ENCODE peak calls at places on chromosomes 12 and 14, in five cellular contexts. N is CD8-positive, alpha-beta T cell; C is lower lobe of right lung; W is GM23248; O is right cardiac atrium. L is an unnamed sample.

GRCh38 chr12:107415834-107416233 is 269.8 kb upstream of the PWP1 start:
- DNase-seq in N (no peak), C (no peak), W (peak; percentile 83), O (no peak), L (no peak)

GRCh38 chr12:56261503-56262230 is 3.5 kb upstream of the ANKRD52 start:
- DNase-seq in N (no peak), C (no peak), W (peak; percentile 91), O (no peak), L (no peak)

GRCh38 chr12:120394483-120395367 is 25.8 kb upstream of the MSI1 start:
- DNase-seq in N (no peak), C (peak; percentile 80), W (no peak), O (no peak), L (no peak)

GRCh38 chr14:69701269-69701668 is 65.7 kb upstream of the SRSF5 start:
- DNase-seq in N (no peak), C (no peak), W (no peak), O (no peak), L (no peak)

GRCh38 chr14:68468437-68469207 is 324.2 kb downstream of the ZFP36L1 start:
- DNase-seq in N (no peak), C (no peak), W (peak; percentile 81), O (no peak), L (no peak)

GRCh38 chr12:109192358-109192757 is 76.0 kb downstream of the ACACB start:
- DNase-seq in N (no peak), C (no peak), W (peak; percentile 88), O (no peak), L (no peak)

GRCh38 chr12:81798294-81798693 is 39.1 kb upstream of the PPFIA2 start:
- DNase-seq in N (no peak), C (no peak), W (no peak), O (no peak), L (no peak)

GRCh38 chr12:90065301-90065801 is 356.7 kb upstream of the ATP2B1 start:
- DNase-seq in N (no peak), C (no peak), W (peak; percentile 22), O (no peak), L (no peak)

GRCh38 chr14:104171948-104172347 is 33.6 kb downstream of the KIF26A start:
- DNase-seq in N (no peak), C (no peak), W (no peak), O (peak; percentile 76), L (no peak)

GRCh38 chr14:63652406-63652805 is 10.7 kb upstream of the WDR89 start:
- DNase-seq in N (no peak), C (no peak), W (no peak), O (no peak), L (no peak)

GRCh38 chr14:22668417-22668816 is 24.3 kb upstream of the OR6J1 start:
- DNase-seq in N (no peak), C (no peak), W (peak; percentile 87), O (no peak), L (no peak)

GRCh38 chr12:67546718-67547117 is 101.8 kb upstream of the DYRK2 start:
- DNase-seq in N (no peak), C (no peak), W (no peak), O (no peak), L (no peak)

GRCh38 chr12:124828264-124829007 is 35.2 kb downstream of the SCARB1 start:
- DNase-seq in N (no peak), C (no peak), W (peak; percentile 79), O (peak; percentile 39), L (peak; percentile 87)

GRCh38 chr12:86233126-86233525 is 23.1 kb downstream of the MGAT4C start:
- DNase-seq in N (no peak), C (no peak), W (peak; percentile 1), O (no peak), L (no peak)

GRCh38 chr14:103293465-103293864 is 40.6 kb upstream of the EIF5 start:
- DNase-seq in N (no peak), C (no peak), W (no peak), O (no peak), L (no peak)

GRCh38 chr12:88416786-88417185 is 163.5 kb downstream of the KITLG start:
- DNase-seq in N (no peak), C (no peak), W (peak; percentile 60), O (no peak), L (no peak)

GRCh38 chr14:96722751-96723150 is 74.4 kb upstream of the VRK1 start:
- DNase-seq in N (no peak), C (no peak), W (no peak), O (no peak), L (peak; percentile 18)

GRCh38 chr14:33682746-33683145 is 268.1 kb downstream of the EGLN3 start:
- DNase-seq in N (no peak), C (no peak), W (peak; percentile 90), O (peak; percentile 75), L (no peak)

GRCh38 chr12:53115112-53115890 is 12.0 kb downstream of the SOAT2 start:
- DNase-seq in N (no peak), C (no peak), W (no peak), O (peak; percentile 52), L (no peak)

GRCh38 chr14:64465856-64466554 is 706 bp downstream of the AKAP5 start:
- DNase-seq in N (no peak), C (no peak), W (peak; percentile 79), O (no peak), L (no peak)

GRCh38 chr14:36517242-36518030 is 2.6 kb downstream of the NKX2-1 start:
- DNase-seq in N (no peak), C (peak; percentile 55), W (no peak), O (no peak), L (peak; percentile 64)

GRCh38 chr12:31897791-31898503 is 61.3 kb upstream of the RESF1 start:
- DNase-seq in N (peak; percentile 36), C (peak; percentile 55), W (peak; percentile 3), O (no peak), L (no peak)

GRCh38 chr14:21063479-21063878 is 5.9 kb downstream of the RNASE8 start:
- DNase-seq in N (no peak), C (no peak), W (peak; percentile 86), O (no peak), L (no peak)

GRCh38 chr12:72522411-72522810 is 250.2 kb downstream of the TRHDE start:
- DNase-seq in N (no peak), C (no peak), W (no peak), O (no peak), L (no peak)

GRCh38 chr12:126534495-126534894 is 1469.3 kb downstream of the AACS start:
- DNase-seq in N (no peak), C (no peak), W (no peak), O (no peak), L (no peak)

GRCh38 chr12:127550271-127550670 is 716.7 kb upstream of the TMEM132C start:
- DNase-seq in N (no peak), C (no peak), W (peak; percentile 82), O (no peak), L (no peak)

GRCh38 chr12:112347521-112347920 is 34.7 kb downstream of the HECTD4 start:
- DNase-seq in N (no peak), C (no peak), W (peak; percentile 79), O (no peak), L (no peak)

GRCh38 chr12:77324763-77325468 is 259.5 kb upstream of the E2F7 start:
- DNase-seq in N (no peak), C (peak; percentile 72), W (peak; percentile 91), O (peak; percentile 90), L (no peak)

GRCh38 chr12:10673660-10674384 is at the start of gene STYK1:
- DNase-seq in N (peak; percentile 76), C (peak; percentile 72), W (peak; percentile 66), O (peak; percentile 64), L (peak; percentile 61)

GRCh38 chr14:28831126-28831525 is 64.5 kb downstream of the FOXG1 start:
- DNase-seq in N (no peak), C (no peak), W (no peak), O (no peak), L (no peak)

GRCh38 chr12:12979731-12980259 is 20.3 kb downstream of the HEBP1 start:
- DNase-seq in N (no peak), C (no peak), W (peak; percentile 99), O (no peak), L (no peak)

GRCh38 chr14:51285102-51285501 is 45.1 kb downstream of the TMX1 start:
- DNase-seq in N (no peak), C (no peak), W (no peak), O (no peak), L (no peak)

GRCh38 chr12:130090564-130090963 is 71.7 kb upstream of the FZD10 start:
- DNase-seq in N (no peak), C (no peak), W (no peak), O (no peak), L (no peak)
- H3K9me3 ChIP-seq in N (no peaks in the 10 kb centered on the region), C (no peaks in the 10 kb centered on the region), W (no peaks in the 10 kb centered on the region), O (no peaks in the 10 kb centered on the region), L (no peaks in the 10 kb centered on the region)

GRCh38 chr14:73788871-73789590 is 62.6 kb upstream of the PTGR2 start:
- DNase-seq in N (peak; percentile 48), C (no peak), W (no peak), O (no peak), L (peak; percentile 34)

GRCh38 chr14:73795466-73795865 is 56.2 kb upstream of the PTGR2 start:
- DNase-seq in N (no peak), C (no peak), W (no peak), O (no peak), L (no peak)

GRCh38 chr14:73795974-73796373 is 55.7 kb upstream of the PTGR2 start:
- DNase-seq in N (no peak), C (no peak), W (peak; percentile 63), O (no peak), L (peak; percentile 89)

GRCh38 chr14:73789996-73790581 is 61.5 kb upstream of the PTGR2 start:
- DNase-seq in N (no peak), C (no peak), W (peak; percentile 98), O (peak; percentile 84), L (no peak)

GRCh38 chr14:73792476-73792875 is 59.2 kb upstream of the PTGR2 start:
- DNase-seq in N (no peak), C (no peak), W (no peak), O (no peak), L (peak; percentile 45)
- H3K9me3 ChIP-seq in N (no peaks in the 10 kb centered on the region), C (no peaks in the 10 kb centered on the region), W (no peaks in the 10 kb centered on the region), O (no peaks in the 10 kb centered on the region), L (no peaks in the 10 kb centered on the region)

GRCh38 chr12:1719139-1719538 is 28.3 kb downstream of the ADIPOR2 start:
- DNase-seq in N (no peak), C (no peak), W (peak; percentile 8), O (no peak), L (no peak)

GRCh38 chr12:1720494-1720893 is 29.6 kb downstream of the ADIPOR2 start:
- DNase-seq in N (no peak), C (no peak), W (no peak), O (no peak), L (no peak)

GRCh38 chr12:1716215-1716862 is 25.5 kb downstream of the ADIPOR2 start:
- DNase-seq in N (no peak), C (no peak), W (peak; percentile 10), O (no peak), L (no peak)

GRCh38 chr12:1716911-1717310 is 26.0 kb downstream of the ADIPOR2 start:
- DNase-seq in N (no peak), C (no peak), W (peak; percentile 42), O (no peak), L (no peak)
- H3K9me3 ChIP-seq in N (no peaks in the 10 kb centered on the region), C (no peaks in the 10 kb centered on the region), W (no peaks in the 10 kb centered on the region), O (no peaks in the 10 kb centered on the region), L (no peaks in the 10 kb centered on the region)

DNA sequence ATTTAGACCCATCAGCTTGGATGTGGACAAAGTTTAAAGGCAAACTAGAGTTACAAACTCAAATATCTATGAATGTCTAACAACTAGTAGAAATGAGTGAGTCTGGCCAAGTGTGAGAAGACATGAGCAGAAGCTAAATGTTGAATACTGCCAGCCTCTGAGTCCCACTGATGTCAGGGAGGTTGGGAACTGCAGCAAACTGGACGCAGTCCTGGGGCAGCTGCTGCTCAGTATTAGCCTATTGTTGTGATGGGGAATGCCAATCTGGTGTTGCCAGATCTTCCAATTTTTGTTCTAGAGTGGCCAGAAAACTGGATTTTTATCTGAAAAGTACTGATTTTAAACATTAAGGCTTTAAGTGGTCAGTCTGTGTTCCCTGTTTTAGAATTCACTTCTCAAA is 770.4 kb upstream of the STXBP6 start:
- DNase-seq in N (no peak), C (no peak), W (no peak), O (no peak), L (no peak)
- H3K9me3 ChIP-seq in N (no peaks in the 10 kb centered on the region), C (no peaks in the 10 kb centered on the region), W (no peaks in the 10 kb centered on the region), O (no peaks in the 10 kb centered on the region), L (no peaks in the 10 kb centered on the region)

L was measured in RWPE2.